ENCODE peak calls at places on chromosomes 12 and 14, in four cellular contexts. B is activated CD4-positive, alpha-beta T cell treated with anti-CD3 and anti-CD28 coated beads, Interleukin-2, amount 50 U/mL, for 48 hours; T is LHCN-M2; Q is naive thymus-derived CD4-positive, alpha-beta T cell. E is an unnamed sample.

GRCh38 chr14:29895591-29896043 is 32.0 kb downstream of the PRKD1 start:
- DNase-seq in B (no peak), Q (no peak), T (no peak), E (no peak)

GRCh38 chr12:96520767-96521166 is 31.4 kb downstream of the CFAP54 start:
- DNase-seq in Q (no peak), T (no peak), B (no peak), E (peak)

GRCh38 chr12:25458047-25458552 is 95.0 kb downstream of the LMNTD1 start:
- DNase-seq in Q (no peak), B (no peak), T (peak), E (peak)

GRCh38 chr12:53985900-53986685 is 1.1 kb downstream of the HOXC10 start:
- DNase-seq in B (no peak), Q (no peak), T (peak), E (peak)

GRCh38 chr12:9798008-9798619 is 29.2 kb upstream of the KLRF1 start:
- DNase-seq in B (peak), Q (peak), T (peak), E (peak)

GRCh38 chr12:38850463-38850862 is 54.9 kb downstream of the CPNE8 start:
- DNase-seq in T (no peak), Q (no peak), B (no peak), E (peak)

GRCh38 chr12:91628656-91629055 is 446.0 kb upstream of the DCN start:
- DNase-seq in T (no peak), B (no peak), Q (no peak), E (no peak)

GRCh38 chr12:109160433-109160832 is 44.0 kb downstream of the ACACB start:
- DNase-seq in B (no peak), T (no peak), Q (no peak), E (no peak)

GRCh38 chr14:89504602-89505320 is 87.7 kb upstream of the FOXN3 start:
- DNase-seq in B (peak), T (peak), Q (no peak), E (peak)

GRCh38 chr12:53748072-53748840 is 3.5 kb downstream of the CISTR start:
- DNase-seq in B (no peak), Q (no peak), T (no peak), E (no peak)

GRCh38 chr14:72714871-72715214 is 179.1 kb downstream of the DPF3 start:
- DNase-seq in T (no peak), B (no peak), Q (no peak), E (no peak)

GRCh38 chr12:25705256-25705655 is 152.2 kb upstream of the LMNTD1 start:
- DNase-seq in Q (no peak), T (no peak), B (no peak), E (no peak)

GRCh38 chr14:67251573-67252226 is 10.5 kb downstream of the PALS1 start:
- DNase-seq in Q (no peak), B (no peak), T (peak), E (peak)

GRCh38 chr14:84144166-84144565 is 1385.8 kb upstream of the FLRT2 start:
- DNase-seq in Q (no peak), T (no peak), B (no peak), E (no peak)

GRCh38 chr14:75282166-75282547 is 3.5 kb downstream of the FOS start:
- DNase-seq in Q (no peak), B (no peak), T (no peak), E (peak)

GRCh38 chr12:93042283-93042682 is 113.2 kb upstream of the EEA1 start:
- DNase-seq in Q (no peak), B (peak), T (no peak), E (no peak)

GRCh38 chr12:41361791-41362190 is 173.7 kb downstream of the PDZRN4 start:
- DNase-seq in Q (no peak), B (no peak), T (no peak), E (no peak)

GRCh38 chr14:104557086-104557485 is 22.5 kb upstream of the C14orf180 start:
- DNase-seq in T (no peak), B (no peak), Q (no peak), E (no peak)

GRCh38 chr12:132158677-132159554 is 14.7 kb downstream of the NOC4L start:
- DNase-seq in B (no peak), T (no peak), Q (no peak), E (no peak)

GRCh38 chr12:21428241-21428640 is 9.2 kb upstream of the PYROXD1 start:
- DNase-seq in T (peak), Q (no peak), B (no peak), E (no peak)

GRCh38 chr12:108855284-108856169 is 1.9 kb downstream of the SSH1 start:
- DNase-seq in T (no peak), Q (no peak), B (no peak), E (peak)

GRCh38 chr12:107513636-107514400 is 171.8 kb upstream of the PWP1 start:
- DNase-seq in T (no peak), Q (no peak), B (no peak), E (no peak)

GRCh38 chr14:59244581-59244980 is 56.1 kb downstream of the DAAM1 start:
- DNase-seq in B (no peak), Q (no peak), T (no peak), E (no peak)

GRCh38 chr12:49233842-49234526 is 30.9 kb upstream of the TUBA1C start:
- DNase-seq in Q (peak), T (no peak), B (peak), E (no peak)

GRCh38 chr12:51348116-51348515 is 1.6 kb upstream of the CELA1 start:
- DNase-seq in Q (no peak), T (no peak), B (no peak), E (no peak)

GRCh38 chr14:36941783-36942521 is 230.5 kb downstream of the SLC25A21 start:
- DNase-seq in T (peak), B (peak), Q (peak), E (peak)

GRCh38 chr12:42666671-42667243 is 77.2 kb upstream of the PRICKLE1 start:
- DNase-seq in B (no peak), T (no peak), Q (no peak), E (no peak)

GRCh38 chr12:12349711-12350665 is at the start of gene MANSC1:
- DNase-seq in T (no peak), B (peak), Q (peak), E (peak)

GRCh38 chr12:6860942-6861341 is 6.4 kb upstream of the TPI1 start:
- DNase-seq in B (no peak), T (no peak), Q (no peak), E (no peak)

GRCh38 chr12:14410841-14411569 is 45.5 kb downstream of the ATF7IP start:
- DNase-seq in Q (no peak), T (no peak), B (no peak), E (peak)

GRCh38 chr12:108234155-108234554 is 105.0 kb downstream of the CMKLR1 start:
- DNase-seq in B (no peak), Q (no peak), T (peak), E (peak)

GRCh38 chr14:31261859-31262739 is 54.5 kb upstream of the HECTD1 start:
- DNase-seq in T (peak), Q (no peak), B (no peak), E (no peak)

GRCh38 chr12:128747441-128747840 is 76.3 kb downstream of the SLC15A4 start:
- DNase-seq in T (no peak), B (no peak), Q (no peak), E (no peak)

E was measured in RPMI7951.